ENCODE peak calls at places on chromosomes 6 and 20, in eight cellular contexts. H, L, V, O, S, Q, T and N are unnamed samples.

GRCh38 chr6:87391334-87391733 is 16.4 kb upstream of the CFAP206 start:
- DNase-seq in T (no peak), Q (no peak), V (no peak), O (no peak), L (peak; percentile 52), H (no peak), S (peak; percentile 29), N (no peak)

GRCh38 chr6:106804238-106805016 is 170.1 kb downstream of the CD24 start:
- DNase-seq in V (no peak), L (no peak), Q (no peak), S (no peak), O (no peak), H (no peak), T (no peak), N (no peak)

GRCh38 chr6:318265-318890 is 26.1 kb downstream of the DUSP22 start:
- DNase-seq in O (no peak), S (no peak), T (no peak), Q (no peak), H (no peak), V (no peak), L (no peak), N (no peak)

GRCh38 chr20:3727333-3728035 is 5.0 kb upstream of the HSPA12B start:
- DNase-seq in L (peak; percentile 65), T (no peak), V (no peak), S (peak; percentile 15), H (no peak), O (no peak), Q (no peak), N (peak; percentile 16)

GRCh38 chr20:24965065-24965919 is 16.2 kb downstream of the CST7 start:
- DNase-seq in L (no peak), S (no peak), Q (no peak), T (no peak), V (no peak), O (no peak), H (no peak), N (peak; percentile 59)

GRCh38 chr6:158808918-158809678 is 10.1 kb downstream of the EZR start:
- DNase-seq in S (no peak), L (no peak), O (no peak), T (no peak), V (peak; percentile 43), Q (no peak), H (no peak), N (no peak)

GRCh38 chr20:52103911-52104545 is 87.6 kb downstream of the ZFP64 start:
- DNase-seq in S (peak; percentile 14), Q (no peak), T (no peak), H (no peak), L (peak; percentile 25), O (no peak), V (no peak), N (no peak)

GRCh38 chr6:90993771-90994170 is 406.9 kb upstream of the MAP3K7 start:
- DNase-seq in S (no peak), Q (no peak), O (no peak), H (no peak), V (no peak), L (no peak), T (no peak), N (no peak)

GRCh38 chr6:144745434-144745833 is 460.3 kb downstream of the UTRN start:
- DNase-seq in O (no peak), H (no peak), S (no peak), L (no peak), Q (no peak), T (no peak), V (no peak), N (no peak)

GRCh38 chr6:49676671-49677281 is 36.6 kb downstream of the CRISP2 start:
- DNase-seq in H (peak; percentile 23), V (no peak), T (no peak), Q (no peak), O (no peak), L (peak; percentile 22), S (peak; percentile 51), N (no peak)

GRCh38 chr20:19835533-19836222 is 77.6 kb downstream of the RIN2 start:
- DNase-seq in T (no peak), Q (no peak), H (no peak), O (peak; percentile 61), L (no peak), S (no peak), V (no peak), N (no peak)

GRCh38 chr6:150490586-150490985 is 109.1 kb upstream of the PLEKHG1 start:
- DNase-seq in O (no peak), V (no peak), S (no peak), L (no peak), Q (no peak), T (no peak), H (peak; percentile 26), N (no peak)

GRCh38 chr6:107033136-107033535 is 5.1 kb downstream of the MTRES1 start:
- DNase-seq in S (peak; percentile 8), T (no peak), V (no peak), L (no peak), H (no peak), O (no peak), Q (no peak), N (no peak)

GRCh38 chr6:4088684-4089083 is 9.7 kb upstream of the FAM217A start:
- DNase-seq in S (no peak), T (peak; percentile 33), V (no peak), Q (no peak), L (no peak), O (no peak), H (no peak), N (no peak)

GRCh38 chr20:50216543-50217206 is 26.0 kb downstream of the CEBPB start:
- DNase-seq in O (no peak), T (no peak), V (no peak), S (no peak), L (no peak), Q (no peak), H (no peak), N (no peak)

DNA sequence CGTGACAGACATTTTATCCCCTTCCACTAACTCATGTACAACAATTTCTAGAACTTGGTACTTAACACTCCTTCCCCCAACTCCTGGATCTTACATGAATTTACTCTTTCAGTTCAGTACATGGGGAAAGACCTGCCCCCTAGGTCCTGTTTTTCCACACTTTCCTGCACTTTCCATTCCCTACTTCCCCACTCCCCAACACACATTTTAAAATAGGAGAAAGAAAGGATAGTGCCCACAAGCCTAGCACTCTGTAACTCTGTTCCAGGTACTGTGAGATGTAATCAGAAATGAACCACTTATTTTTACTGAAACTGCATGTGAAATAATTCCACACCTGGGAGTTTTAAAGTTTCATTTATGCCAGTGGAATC is 1.4 kb downstream of the ADGRG6 start:
- DNase-seq in S (peak; percentile 14), L (no peak), H (no peak), T (no peak), Q (no peak), V (no peak), O (no peak), N (no peak)
- H3K27ac ChIP-seq in S (no peak overlapping the region), L (no peak overlapping the region), H (peak overlapping the region; percentile 26), T (no peak overlapping the region), Q (no peak overlapping the region), V (no peak overlapping the region), O (no peak overlapping the region), N (no peak overlapping the region)

GRCh38 chr6:1798303-1798964 is 188.7 kb downstream of the FOXC1 start:
- DNase-seq in V (no peak), L (peak; percentile 40), S (peak; percentile 24), H (no peak), O (no peak), Q (no peak), T (peak; percentile 23), N (no peak)
- H3K27ac ChIP-seq in V (no peak overlapping the region), L (no peak overlapping the region), S (no peak overlapping the region), H (no peak overlapping the region), O (peak overlapping the region; percentile 72), Q (no peak overlapping the region), T (peak overlapping the region; percentile 91), N (peak overlapping the region; percentile 32)

GRCh38 chr6:83860347-83860731 is 850 bp downstream of the CYB5R4 start:
- DNase-seq in T (no peak), S (no peak), V (no peak), H (no peak), O (no peak), L (no peak), Q (no peak), N (no peak)
- H3K27ac ChIP-seq in T (peak overlapping the region; percentile 73), S (no peak overlapping the region), V (peak overlapping the region; percentile 82), H (peak overlapping the region; percentile 80), O (peak overlapping the region; percentile 91), L (no peak overlapping the region), Q (peak overlapping the region; percentile 83), N (no peak overlapping the region)

GRCh38 chr6:40928738-40929137 is 110.3 kb downstream of the UNC5CL start:
- DNase-seq in Q (no peak), H (no peak), T (no peak), V (no peak), L (no peak), S (no peak), O (no peak), N (no peak)
- H3K27ac ChIP-seq in Q (no peak overlapping the region), H (no peak overlapping the region), T (no peak overlapping the region), V (no peak overlapping the region), L (no peak overlapping the region), S (no peak overlapping the region), O (no peak overlapping the region), N (no peak overlapping the region)

GRCh38 chr20:62776035-62776691 is 20.1 kb upstream of the MRGBP start:
- DNase-seq in S (no peak), V (no peak), Q (no peak), O (no peak), T (no peak), H (no peak), L (no peak), N (no peak)

GRCh38 chr20:62772994-62773858 is 23.0 kb upstream of the MRGBP start:
- DNase-seq in S (peak; percentile 19), H (peak; percentile 35), L (peak; percentile 43), V (no peak), Q (no peak), O (no peak), T (peak; percentile 53), N (no peak)

GRCh38 chr20:62775206-62775605 is 21.1 kb upstream of the MRGBP start:
- DNase-seq in T (no peak), L (no peak), H (no peak), Q (no peak), O (no peak), V (no peak), S (no peak), N (no peak)

GRCh38 chr20:62774076-62774714 is 22.1 kb upstream of the MRGBP start:
- DNase-seq in V (no peak), H (no peak), T (no peak), L (no peak), Q (no peak), O (no peak), S (no peak), N (no peak)

DNA sequence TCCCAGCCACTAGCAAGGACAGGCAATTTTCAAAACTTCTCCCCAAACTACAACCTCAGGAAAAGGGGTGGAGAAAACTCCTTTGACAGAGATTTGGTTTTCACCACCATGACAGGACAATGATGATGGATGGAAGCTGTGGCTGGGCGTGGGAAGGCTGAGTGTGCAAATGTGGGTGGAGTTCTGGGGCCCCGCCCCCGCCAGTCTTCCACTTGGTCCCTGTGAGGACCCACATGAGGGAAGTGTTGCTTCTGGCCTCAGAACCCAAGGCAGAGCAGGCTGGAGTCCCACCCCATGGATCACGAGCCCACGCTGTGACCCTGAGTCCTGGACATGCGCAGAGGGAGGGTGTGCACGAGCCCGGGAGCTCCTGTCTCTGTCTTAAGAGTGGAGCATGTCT is 21.5 kb upstream of the MRGBP start:
- DNase-seq in S (no peak), V (no peak), H (no peak), L (no peak), T (no peak), Q (no peak), O (no peak), N (no peak)
- H3K27ac ChIP-seq in S (no peak overlapping the region), V (peak overlapping the region; percentile 74), H (no peak overlapping the region), L (no peak overlapping the region), T (no peak overlapping the region), Q (no peak overlapping the region), O (no peak overlapping the region), N (no peak overlapping the region)